ENCODE peak calls at places on chromosomes 12 and 14, in four cellular contexts. E is WTC11, F is HCT116, O is fibroblast of lung. M is an unnamed sample.

GRCh38 chr12:55728932-55729591 is at the start of gene CD63:
- DNase-seq in F (no peak), O (peak), E (peak), M (peak)

GRCh38 chr12:18141583-18141982 is 51.6 kb upstream of the RERGL start:
- DNase-seq in O (peak), F (no peak), E (no peak), M (peak)

GRCh38 chr14:90963343-90963742 is 97.1 kb downstream of the RPS6KA5 start:
- DNase-seq in F (no peak), O (no peak), E (no peak), M (no peak)

GRCh38 chr12:92221916-92222315 is 76.3 kb upstream of the BTG1 start:
- DNase-seq in E (no peak), O (no peak), F (no peak), M (no peak)

GRCh38 chr14:44897844-44898151 is 63.9 kb downstream of the KLHL28 start:
- DNase-seq in E (no peak), F (peak), O (peak), M (peak)

GRCh38 chr12:10802587-10802986 is at the start of gene TAS2R7:
- DNase-seq in O (no peak), F (no peak), E (no peak), M (no peak)

GRCh38 chr12:570237-570925 is 92.9 kb downstream of the NINJ2 start:
- DNase-seq in E (peak), F (peak), O (peak), M (peak)

GRCh38 chr12:114670257-114670955 is 13.6 kb downstream of the TBX3 start:
- DNase-seq in F (no peak), O (peak), E (no peak), M (peak)

GRCh38 chr12:96578526-96579125 is 89.2 kb downstream of the CFAP54 start:
- DNase-seq in E (no peak), O (peak), F (peak), M (peak)

GRCh38 chr12:53713516-53713915 is 13.7 kb downstream of the CALCOCO1 start:
- DNase-seq in E (no peak), F (no peak), O (no peak), M (no peak)

GRCh38 chr14:75236897-75237296 is 41.7 kb upstream of the FOS start:
- DNase-seq in F (no peak), E (no peak), O (no peak), M (no peak)

GRCh38 chr12:81294325-81295190 is 216.7 kb downstream of the ACSS3 start:
- DNase-seq in O (no peak), E (no peak), F (no peak), M (peak)

GRCh38 chr14:61343991-61344405 is 22.6 kb downstream of the PRKCH start:
- DNase-seq in F (no peak), E (no peak), O (no peak), M (no peak)

GRCh38 chr14:101072945-101073597 is 169.5 kb upstream of the RTL1 start:
- DNase-seq in O (peak), E (peak), F (peak), M (peak)
- TF ChIP-seq CTCF in O (no peak), E (no peak), F (no peak), M (no peak)

GRCh38 chr12:127280393-127281275 is 986.3 kb upstream of the TMEM132C start:
- DNase-seq in E (peak), F (peak), O (no peak), M (no peak)
- TF ChIP-seq CTCF in E (peak), F (peak), O (peak), M (peak)

GRCh38 chr12:100164153-100164704 is 21.6 kb upstream of the BLTP3B start:
- DNase-seq in E (no peak), O (no peak), F (no peak), M (no peak)

GRCh38 chr12:100159391-100160104 is 16.9 kb upstream of the BLTP3B start:
- DNase-seq in F (no peak), O (no peak), E (no peak), M (no peak)

GRCh38 chr12:100166232-100166631 is 23.6 kb upstream of the BLTP3B start:
- DNase-seq in E (no peak), F (no peak), O (no peak), M (no peak)

GRCh38 chr12:100165356-100165755 is 22.7 kb upstream of the BLTP3B start:
- DNase-seq in F (no peak), E (no peak), O (no peak), M (no peak)

DNA sequence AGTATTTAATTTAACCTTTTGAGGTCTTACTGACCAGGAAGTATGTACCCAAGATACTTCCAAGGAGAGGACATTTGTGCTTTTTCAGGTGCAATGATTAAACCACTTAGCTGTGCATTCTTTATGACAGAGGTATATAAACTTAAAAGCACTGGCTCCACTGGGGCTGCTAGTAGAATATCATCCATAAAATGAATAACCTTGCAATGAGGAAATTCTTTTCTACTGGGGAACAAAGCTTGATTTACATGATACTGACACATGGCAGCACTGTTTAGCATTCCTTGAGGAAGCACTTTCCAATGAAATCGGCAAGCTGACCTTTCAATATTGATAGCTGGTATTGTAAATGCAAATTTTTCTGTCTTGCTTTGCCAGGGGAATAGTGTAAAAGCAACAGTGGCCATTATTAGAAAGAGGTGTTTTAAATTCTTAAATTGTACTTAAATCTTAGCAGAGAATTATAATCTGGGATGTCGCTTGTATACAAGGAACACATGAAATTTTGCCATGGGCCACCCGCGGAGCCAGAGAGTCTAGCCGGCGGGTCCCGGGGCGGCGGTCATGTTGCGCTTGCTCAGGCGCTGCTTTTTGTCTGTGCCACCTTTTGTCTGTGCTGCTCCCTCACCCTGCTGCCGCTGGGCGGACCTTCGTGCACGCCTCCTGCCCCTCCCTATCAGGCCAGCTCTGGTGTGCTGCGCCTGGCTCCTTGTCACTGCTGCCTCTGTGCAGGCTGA is 20.9 kb upstream of the BLTP3B start:
- DNase-seq in E (peak), F (peak), O (peak), M (peak)
- TF ChIP-seq CTCF in E (no peak), F (no peak), O (peak), M (peak)

GRCh38 chr14:76267322-76268012 is 108.5 kb upstream of the ESRRB start:
- DNase-seq in F (no peak), O (peak), E (peak), M (peak)
- TF ChIP-seq CTCF in F (no peak), O (peak), E (no peak), M (peak)

DNA sequence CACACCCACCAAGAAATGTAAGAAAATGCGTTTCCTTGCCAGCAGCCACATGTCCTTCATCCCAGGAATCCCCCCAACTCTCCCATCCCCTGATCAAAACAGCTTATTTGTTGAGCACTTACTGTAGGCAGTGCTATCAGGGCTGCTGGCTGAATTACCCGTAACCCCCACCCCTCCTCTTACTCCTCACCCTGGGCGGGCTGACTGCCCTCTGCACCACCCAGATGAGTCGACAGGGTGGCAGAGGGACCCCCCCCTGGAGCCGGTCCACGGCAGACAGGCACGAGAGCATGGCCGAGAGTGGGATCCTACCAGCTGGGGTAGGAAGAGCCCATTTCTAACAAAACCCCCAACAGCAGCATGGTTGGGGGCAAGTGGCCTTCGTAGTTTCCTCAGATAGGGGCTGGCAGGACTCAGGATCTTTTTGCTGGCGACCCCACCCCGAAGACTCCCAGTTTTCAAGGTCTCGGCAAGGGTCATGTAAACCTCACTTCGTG is 1.1 kb upstream of the RHOF start:
- DNase-seq in F (no peak), E (no peak), O (no peak), M (no peak)
- TF ChIP-seq CTCF in F (no peak), E (no peak), O (no peak), M (no peak)

DNA sequence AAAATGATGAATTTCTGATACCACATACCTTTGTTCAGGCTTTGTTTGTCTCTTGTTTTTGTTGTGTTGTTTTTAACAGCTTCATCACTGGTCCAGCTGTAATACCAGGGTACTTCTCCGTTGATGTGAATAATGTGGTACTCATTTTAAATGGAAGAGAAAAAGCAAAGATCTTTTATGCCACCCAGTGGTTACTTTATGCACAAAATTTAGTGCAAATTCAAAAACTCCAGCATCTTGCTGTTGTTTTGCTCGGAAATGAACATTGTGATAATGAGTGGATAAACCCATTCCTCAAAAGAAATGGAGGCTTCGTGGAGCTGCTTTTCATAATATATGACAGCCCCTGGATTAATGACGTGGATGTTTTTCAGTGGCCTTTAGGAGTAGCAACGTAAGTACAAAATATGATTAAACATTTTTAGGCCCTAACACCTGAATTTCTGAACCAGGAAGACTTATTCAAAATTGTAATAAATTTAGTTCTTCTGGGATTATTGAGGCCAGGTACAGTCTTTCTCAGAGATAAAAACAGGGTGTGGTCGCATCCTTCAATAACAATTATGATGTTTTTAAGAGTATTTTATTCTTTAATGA is 22.4 kb downstream of the RXYLT1 start:
- DNase-seq in O (peak), E (no peak), F (no peak), M (peak)
- TF ChIP-seq CTCF in O (peak), E (no peak), F (peak), M (peak)

GRCh38 chr14:67490201-67490600 is 1.7 kb upstream of the TMEM229B start:
- DNase-seq in E (no peak), F (no peak), O (no peak), M (no peak)

GRCh38 chr14:67485501-67486095 is 2.9 kb downstream of the TMEM229B start:
- DNase-seq in O (no peak), E (no peak), F (no peak), M (peak)

GRCh38 chr14:67487332-67487731 is 1.2 kb downstream of the TMEM229B start:
- DNase-seq in F (no peak), O (no peak), E (no peak), M (no peak)

GRCh38 chr14:67486890-67487289 is 1.6 kb downstream of the TMEM229B start:
- DNase-seq in F (no peak), E (no peak), O (no peak), M (no peak)

GRCh38 chr14:67487937-67488893 is at the start of gene TMEM229B:
- DNase-seq in O (no peak), F (no peak), E (no peak), M (no peak)
- TF ChIP-seq CTCF in O (no peak), F (no peak), E (no peak), M (no peak)

DNA sequence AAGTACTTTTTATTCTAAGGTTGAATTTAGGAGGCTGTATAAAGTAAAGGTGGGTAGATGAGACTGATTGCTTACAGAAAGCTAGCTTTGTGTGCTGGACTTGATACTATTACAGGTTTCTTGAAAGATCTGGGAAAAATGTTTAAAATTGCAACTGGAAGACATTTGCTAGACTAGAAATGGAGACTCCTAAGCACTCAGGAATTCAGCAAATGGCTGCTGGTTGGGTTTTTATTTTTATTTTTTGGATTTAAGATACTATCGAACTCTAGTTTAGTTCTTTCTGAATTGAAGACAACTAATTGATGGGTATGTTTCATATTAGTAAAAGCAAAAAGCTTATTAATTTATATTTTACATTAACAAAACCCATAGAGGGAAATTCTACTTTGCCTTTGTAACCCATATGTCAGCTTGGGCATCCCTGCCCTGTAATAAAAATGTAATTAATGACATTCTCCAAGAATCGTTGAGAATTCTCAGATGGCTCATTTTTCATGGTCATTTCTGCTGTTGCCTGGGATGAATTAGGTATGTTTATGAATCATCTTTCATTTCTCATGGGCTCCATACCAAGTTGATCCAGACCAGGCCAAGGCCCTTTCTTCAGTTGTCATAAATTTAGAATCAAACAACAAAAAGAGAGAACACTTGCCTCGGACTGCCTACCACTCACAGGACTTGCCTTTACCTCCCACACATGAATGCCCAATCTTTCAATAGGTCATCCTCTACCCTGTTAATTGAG is 102.1 kb downstream of the ERGIC2 start:
- DNase-seq in O (no peak), F (no peak), E (no peak), M (peak)
- TF ChIP-seq CTCF in O (no peak), F (no peak), E (no peak), M (no peak)